ENCODE peak calls at places on chromosomes 7 and 10, in seven cellular contexts. K, R, Y, Z, F, E and G are unnamed samples. For H3K27me3, the result is how much of the 10 kb centered on the place peaks cover.

GRCh38 chr10:127034790-127035189 is 129.6 kb downstream of the DOCK1 start:
- DNase-seq in K (no peak), R (no peak), Y (no peak), Z (no peak), F (no peak), E (no peak), G (no peak)

GRCh38 chr10:130425881-130426435 is 289.8 kb downstream of the GLRX3 start:
- DNase-seq in K (no peak), R (no peak), Y (no peak), Z (no peak), F (no peak), E (no peak), G (no peak)

GRCh38 chr7:6286486-6286885 is 14.1 kb upstream of the CYTH3 start:
- DNase-seq in K (no peak), R (peak), Y (no peak), Z (no peak), F (no peak), E (no peak), G (no peak)

GRCh38 chr10:68208424-68209042 is 23.4 kb downstream of the ATOH7 start:
- DNase-seq in K (no peak), R (no peak), Y (peak), Z (peak), F (no peak), E (peak), G (peak)

GRCh38 chr10:122417667-122418066 is 36.8 kb upstream of the ARMS2 start:
- DNase-seq in K (no peak), R (no peak), Y (no peak), Z (no peak), F (no peak), E (peak), G (no peak)

GRCh38 chr7:78203042-78203720 is 404.6 kb downstream of the PHTF2 start:
- DNase-seq in K (no peak), R (no peak), Y (no peak), Z (no peak), F (no peak), E (peak), G (no peak)

GRCh38 chr10:132407846-132408278 is 10.9 kb downstream of the PWWP2B start:
- DNase-seq in K (peak), R (no peak), Y (peak), Z (no peak), F (no peak), E (no peak), G (no peak)

GRCh38 chr10:28676297-28676967 is 889 bp upstream of the BAMBI start:
- DNase-seq in K (no peak), R (peak), Y (no peak), Z (peak), F (no peak), E (no peak), G (no peak)

GRCh38 chr10:67779455-67780205 is 58.4 kb downstream of the DNAJC12 start:
- DNase-seq in K (no peak), R (no peak), Y (peak), Z (peak), F (peak), E (peak), G (peak)

GRCh38 chr7:115649429-115649828 is 381.1 kb downstream of the TFEC start:
- DNase-seq in K (no peak), R (no peak), Y (peak), Z (no peak), F (no peak), E (no peak), G (no peak)

GRCh38 chr7:92723978-92724377 is 112.4 kb downstream of the CDK6 start:
- DNase-seq in K (no peak), R (no peak), Y (no peak), Z (no peak), F (no peak), E (no peak), G (no peak)

GRCh38 chr7:158061884-158062656 is 525.6 kb downstream of the PTPRN2 start:
- DNase-seq in K (peak), R (no peak), Y (no peak), Z (no peak), F (no peak), E (no peak), G (no peak)

GRCh38 chr10:43739171-43739570 is 90.5 kb upstream of the ZNF32 start:
- DNase-seq in K (no peak), R (no peak), Y (no peak), Z (no peak), F (no peak), E (peak), G (peak)

GRCh38 chr7:22094413-22095304 is 149.0 kb upstream of the CDCA7L start:
- DNase-seq in K (no peak), R (no peak), Y (no peak), Z (no peak), F (no peak), E (peak), G (no peak)

GRCh38 chr10:3813986-3814831 is 29.2 kb upstream of the KLF6 start:
- DNase-seq in K (no peak), R (peak), Y (no peak), Z (no peak), F (no peak), E (peak), G (no peak)

GRCh38 chr10:17356820-17357219 is 97.6 kb downstream of the ST8SIA6 start:
- DNase-seq in K (no peak), R (no peak), Y (no peak), Z (no peak), F (no peak), E (no peak), G (no peak)

GRCh38 chr10:69800109-69800508 is 1.6 kb upstream of the COL13A1 start:
- DNase-seq in K (no peak), R (peak), Y (peak), Z (no peak), F (no peak), E (peak), G (peak)

GRCh38 chr7:88111842-88112385 is 107.9 kb downstream of the SRI start:
- DNase-seq in K (no peak), R (no peak), Y (no peak), Z (no peak), F (no peak), E (no peak), G (no peak)

GRCh38 chr7:158450476-158451124 is 137.0 kb downstream of the PTPRN2 start:
- DNase-seq in K (no peak), R (peak), Y (no peak), Z (no peak), F (no peak), E (no peak), G (no peak)

GRCh38 chr7:35753761-35754603 is 46.9 kb upstream of the SEPTIN7 start:
- DNase-seq in K (no peak), R (no peak), Y (no peak), Z (no peak), F (no peak), E (peak), G (no peak)

GRCh38 chr7:1814089-1814811 is 144.2 kb downstream of the ELFN1 start:
- DNase-seq in K (peak), R (peak), Y (no peak), Z (no peak), F (no peak), E (no peak), G (no peak)

GRCh38 chr7:2211926-2212325 is 20.8 kb downstream of the MAD1L1 start:
- DNase-seq in K (peak), R (no peak), Y (no peak), Z (no peak), F (no peak), E (no peak), G (no peak)

GRCh38 chr7:3537210-3537875 is 236.3 kb downstream of the SDK1 start:
- DNase-seq in K (no peak), R (no peak), Y (no peak), Z (no peak), F (no peak), E (peak), G (peak)

GRCh38 chr10:101229275-101230184 is at the start of gene LBX1:
- DNase-seq in K (no peak), R (no peak), Y (no peak), Z (no peak), F (no peak), E (no peak), G (no peak)

GRCh38 chr10:12561307-12561706 is 212.0 kb downstream of the CAMK1D start:
- DNase-seq in K (no peak), R (no peak), Y (no peak), Z (no peak), F (no peak), E (no peak), G (no peak)

GRCh38 chr7:66558660-66559465 is 69.8 kb upstream of the KCTD7 start:
- DNase-seq in K (no peak), R (no peak), Y (no peak), Z (peak), F (no peak), E (peak), G (peak)

GRCh38 chr10:14880201-14880600 is 1.5 kb downstream of the SUV39H2 start:
- DNase-seq in K (no peak), R (no peak), Y (no peak), Z (no peak), F (no peak), E (peak), G (no peak)

GRCh38 chr10:91603173-91603572 is 29.7 kb downstream of the PPP1R3C start:
- DNase-seq in K (no peak), R (no peak), Y (no peak), Z (no peak), F (no peak), E (no peak), G (no peak)

GRCh38 chr10:96688789-96689188 is 31.5 kb downstream of the PIK3AP1 start:
- DNase-seq in K (no peak), R (no peak), Y (no peak), Z (no peak), F (no peak), E (no peak), G (no peak)

GRCh38 chr10:3892440-3893101 is 107.6 kb upstream of the KLF6 start:
- DNase-seq in K (no peak), R (no peak), Y (no peak), Z (no peak), F (no peak), E (peak), G (no peak)

GRCh38 chr7:122885583-122886356 is 490 bp downstream of the CADPS2 start:
- DNase-seq in K (peak), R (peak), Y (peak), Z (peak), F (no peak), E (peak), G (peak)

GRCh38 chr7:24757799-24758275 is 573 bp upstream of the GSDME start:
- DNase-seq in K (no peak), R (no peak), Y (no peak), Z (no peak), F (no peak), E (peak), G (peak)

GRCh38 chr10:112746329-112746728 is 203.7 kb upstream of the TCF7L2 start:
- DNase-seq in K (no peak), R (no peak), Y (no peak), Z (no peak), F (no peak), E (no peak), G (no peak)

GRCh38 chr7:80724249-80724871 is 85.9 kb downstream of the CD36 start:
- DNase-seq in K (no peak), R (no peak), Y (no peak), Z (no peak), F (no peak), E (peak), G (peak)

GRCh38 chr7:24812313-24812945 is 55.2 kb upstream of the GSDME start:
- DNase-seq in K (no peak), R (no peak), Y (no peak), Z (peak), F (peak), E (no peak), G (no peak)

GRCh38 chr7:127252380-127252718 is 392 bp downstream of the GRM8 start:
- DNase-seq in K (peak), R (no peak), Y (no peak), Z (no peak), F (no peak), E (no peak), G (no peak)

GRCh38 chr7:127251458-127252379 is 1.0 kb downstream of the GRM8 start:
- DNase-seq in K (peak), R (no peak), Y (no peak), Z (peak), F (no peak), E (no peak), G (no peak)

GRCh38 chr7:127252736-127253288 is at the start of gene GRM8:
- DNase-seq in K (peak), R (peak), Y (peak), Z (peak), F (no peak), E (peak), G (peak)

GRCh38 chr7:127251048-127251451 is 1.7 kb downstream of the GRM8 start:
- DNase-seq in K (no peak), R (no peak), Y (no peak), Z (peak), F (no peak), E (no peak), G (no peak)

DNA sequence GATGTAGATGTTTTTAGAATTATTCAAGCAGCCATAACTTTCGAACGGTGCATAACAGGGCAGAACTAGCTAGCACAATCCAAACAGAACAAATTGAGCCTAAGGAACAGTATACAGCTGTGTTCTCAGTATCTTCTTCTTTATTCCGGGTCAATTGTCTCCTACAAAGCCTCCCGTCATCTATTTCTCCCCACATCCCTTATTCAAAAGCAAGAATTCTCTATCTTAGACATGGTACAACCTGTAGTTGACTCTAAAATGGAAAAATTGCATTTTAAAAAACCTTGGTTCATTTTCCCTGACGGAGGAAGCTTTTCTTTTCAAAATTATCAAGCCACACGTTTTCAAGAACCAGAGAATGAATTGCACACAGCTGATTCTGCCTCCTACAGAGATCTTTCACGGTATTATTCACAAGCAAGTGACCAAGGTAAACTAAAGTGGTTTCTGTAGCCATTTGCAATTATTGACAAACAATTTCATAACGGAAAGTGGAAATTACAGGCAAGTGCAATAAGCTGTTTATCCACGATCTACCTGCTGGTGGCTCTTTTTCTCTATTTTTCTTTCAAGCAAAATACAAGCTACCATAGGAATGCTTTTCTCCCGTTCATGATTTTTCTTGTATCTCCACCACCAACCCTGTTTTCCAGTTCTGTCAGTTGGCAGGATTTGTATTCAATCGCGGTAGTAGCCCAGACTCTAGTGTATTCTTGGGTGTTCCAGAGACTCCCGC is 2.3 kb downstream of the GRM8 start:
- DNase-seq in K (no peak), R (no peak), Y (no peak), Z (no peak), F (no peak), E (no peak), G (no peak)
- H3K27me3 ChIP-seq in K (under half), R (under half), Y (under half), Z (under half), F (half or more), E (under half), G (under half)

DNA sequence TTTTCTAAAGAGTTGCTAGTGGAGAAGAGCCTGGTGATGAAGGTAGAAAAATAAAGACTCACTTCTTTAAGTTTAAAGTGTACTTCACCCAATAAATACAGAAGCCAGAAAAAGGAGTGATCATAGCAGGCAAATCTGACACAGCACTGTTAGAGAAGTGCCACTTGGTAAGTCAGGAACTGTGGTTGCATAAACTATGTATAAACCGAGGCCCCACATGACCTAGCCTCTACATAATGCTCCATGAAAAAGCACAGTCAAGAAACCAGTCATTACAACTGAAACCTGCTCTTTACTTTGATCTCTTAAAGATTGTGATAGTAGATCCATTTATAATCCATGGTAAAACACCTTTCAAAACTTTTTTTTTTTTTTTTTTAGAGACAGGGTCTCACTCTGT is 172.1 kb upstream of the PHYHIPL start:
- DNase-seq in K (no peak), R (no peak), Y (no peak), Z (no peak), F (no peak), E (no peak), G (no peak)
- H3K27me3 ChIP-seq in K (under half), R (under half), Y (under half), Z (under half), F (under half), E (under half), G (under half)

GRCh38 chr10:26211781-26212444 is 4.7 kb upstream of the GAD2 start:
- DNase-seq in K (peak), R (no peak), Y (no peak), Z (no peak), F (no peak), E (no peak), G (no peak)
- H3K27me3 ChIP-seq in K (under half), R (under half), Y (under half), Z (half or more), F (under half), E (under half), G (under half)

GRCh38 chr10:120782336-120782735 is 68.8 kb upstream of the WDR11 start:
- DNase-seq in K (no peak), R (no peak), Y (no peak), Z (no peak), F (no peak), E (no peak), G (peak)
- H3K27me3 ChIP-seq in K (under half), R (under half), Y (under half), Z (under half), F (under half), E (under half), G (under half)

GRCh38 chr7:76505168-76506080 is 4.9 kb upstream of the UPK3B start:
- DNase-seq in K (peak), R (peak), Y (no peak), Z (no peak), F (no peak), E (no peak), G (no peak)
- H3K27me3 ChIP-seq in K (under half), R (under half), Y (under half), Z (under half), F (under half), E (under half), G (under half)

DNA sequence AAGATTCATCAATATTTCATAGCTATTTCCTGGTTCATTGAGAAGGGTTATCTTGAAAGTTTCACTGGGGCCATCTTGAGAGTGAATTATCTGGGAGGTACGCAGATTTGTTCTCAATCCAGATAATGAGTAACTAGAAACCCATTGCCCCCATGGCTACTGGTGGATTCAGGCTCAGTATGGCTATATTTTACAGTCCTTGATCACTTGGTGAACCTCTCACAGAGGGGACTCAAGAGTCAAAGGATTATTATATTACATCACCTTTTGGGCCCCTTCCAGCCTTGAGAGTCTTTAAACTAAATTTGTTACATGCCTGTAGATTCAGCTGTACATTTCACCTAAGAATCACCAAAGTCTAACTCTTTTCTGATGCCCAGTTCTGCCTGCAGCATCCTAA is 11.6 kb downstream of the NKX2-3 start:
- DNase-seq in K (no peak), R (no peak), Y (no peak), Z (no peak), F (no peak), E (no peak), G (no peak)
- H3K27me3 ChIP-seq in K (under half), R (under half), Y (under half), Z (half or more), F (under half), E (under half), G (under half)

GRCh38 chr10:23190872-23191763 is 994 bp upstream of the PTF1A start:
- DNase-seq in K (no peak), R (no peak), Y (no peak), Z (no peak), F (no peak), E (no peak), G (no peak)
- H3K27me3 ChIP-seq in K (under half), R (under half), Y (under half), Z (half or more), F (under half), E (under half), G (under half)